ENCODE peak calls at places on chromosomes 16 and 17, in four cellular contexts. T is A549, P is fibroblast of the aortic adventitia, M is AG04450. S is an unnamed sample.

GRCh38 chr16:11200523-11201063 is 55.4 kb downstream of the SOCS1 start:
- DNase-seq in T (no peak), P (no peak), M (no peak), S (no peak)

GRCh38 chr16:57208926-57209325 is 22.8 kb downstream of the RSPRY1 start:
- DNase-seq in T (no peak), P (no peak), M (no peak), S (no peak)

GRCh38 chr17:14616508-14616907 is 315.6 kb downstream of the HS3ST3B1 start:
- DNase-seq in T (no peak), P (no peak), M (no peak), S (no peak)

GRCh38 chr16:84503751-84504395 is 586 bp downstream of the MEAK7 start:
- DNase-seq in T (peak; percentile 31), P (peak; percentile 25), M (no peak), S (no peak)

GRCh38 chr17:14150604-14151003 is 81.3 kb downstream of the COX10 start:
- DNase-seq in T (no peak), P (no peak), M (no peak), S (no peak)

GRCh38 chr16:81567987-81568748 is 123.6 kb downstream of the CMIP start:
- DNase-seq in T (peak; percentile 60), P (peak; percentile 64), M (no peak), S (peak; percentile 58)

GRCh38 chr17:80816241-80817103 is 175.2 kb upstream of the CHMP6 start:
- DNase-seq in T (no peak), P (no peak), M (no peak), S (no peak)

GRCh38 chr17:40550608-40551007 is 14.7 kb downstream of the CCR7 start:
- DNase-seq in T (peak; percentile 73), P (peak; percentile 97), M (no peak), S (peak; percentile 85)

GRCh38 chr16:88936913-88937666 is 39.9 kb downstream of the CBFA2T3 start:
- DNase-seq in T (no peak), P (no peak), M (no peak), S (no peak)

GRCh38 chr17:50174444-50174843 is 8.6 kb downstream of the SGCA start:
- DNase-seq in T (no peak), P (no peak), M (no peak), S (no peak)

GRCh38 chr16:51151951-51152663 is 1.0 kb upstream of the SALL1 start:
- DNase-seq in T (peak; percentile 16), P (peak; percentile 82), M (peak; percentile 78), S (peak; percentile 93)

GRCh38 chr17:78176548-78177025 is 8.2 kb downstream of the SYNGR2 start:
- DNase-seq in T (peak; percentile 76), P (peak; percentile 49), M (no peak), S (peak; percentile 32)

GRCh38 chr17:1431631-1432104 is 24.4 kb downstream of the CRK start:
- DNase-seq in T (no peak), P (no peak), M (no peak), S (no peak)

GRCh38 chr17:42964161-42964932 is at the start of gene AARSD1:
- DNase-seq in T (peak; percentile 98), P (peak; percentile 94), M (peak; percentile 85), S (peak; percentile 95)

GRCh38 chr17:42608692-42609181 is 437 bp downstream of the RETREG3 start:
- DNase-seq in T (no peak), P (no peak), M (no peak), S (peak; percentile 12)

GRCh38 chr17:8894673-8895578 is 27.5 kb upstream of the PIK3R6 start:
- DNase-seq in T (peak; percentile 78), P (peak; percentile 76), M (peak; percentile 8), S (peak; percentile 69)

GRCh38 chr17:48441231-48441711 is 11.3 kb upstream of the SKAP1 start:
- DNase-seq in T (no peak), P (no peak), M (no peak), S (no peak)

GRCh38 chr17:33233855-33234228 is 59.3 kb downstream of the ASIC2 start:
- DNase-seq in T (no peak), P (no peak), M (no peak), S (no peak)

GRCh38 chr16:50597563-50598255 is 49.5 kb downstream of the NKD1 start:
- DNase-seq in T (no peak), P (no peak), M (no peak), S (no peak)

GRCh38 chr17:81392909-81393654 is 2.2 kb upstream of the BAHCC1 start:
- DNase-seq in T (no peak), P (no peak), M (no peak), S (no peak)

GRCh38 chr17:75624021-75624420 is 9.2 kb upstream of the SMIM5 start:
- DNase-seq in T (no peak), P (no peak), M (no peak), S (no peak)

GRCh38 chr17:75624714-75625345 is 8.4 kb upstream of the SMIM5 start:
- DNase-seq in T (no peak), P (no peak), M (no peak), S (no peak)

GRCh38 chr17:75626496-75627038 is 6.7 kb upstream of the SMIM5 start:
- DNase-seq in T (no peak), P (no peak), M (no peak), S (no peak)

GRCh38 chr17:75627094-75627493 is 6.1 kb upstream of the SMIM5 start:
- DNase-seq in T (no peak), P (no peak), M (no peak), S (no peak)

DNA sequence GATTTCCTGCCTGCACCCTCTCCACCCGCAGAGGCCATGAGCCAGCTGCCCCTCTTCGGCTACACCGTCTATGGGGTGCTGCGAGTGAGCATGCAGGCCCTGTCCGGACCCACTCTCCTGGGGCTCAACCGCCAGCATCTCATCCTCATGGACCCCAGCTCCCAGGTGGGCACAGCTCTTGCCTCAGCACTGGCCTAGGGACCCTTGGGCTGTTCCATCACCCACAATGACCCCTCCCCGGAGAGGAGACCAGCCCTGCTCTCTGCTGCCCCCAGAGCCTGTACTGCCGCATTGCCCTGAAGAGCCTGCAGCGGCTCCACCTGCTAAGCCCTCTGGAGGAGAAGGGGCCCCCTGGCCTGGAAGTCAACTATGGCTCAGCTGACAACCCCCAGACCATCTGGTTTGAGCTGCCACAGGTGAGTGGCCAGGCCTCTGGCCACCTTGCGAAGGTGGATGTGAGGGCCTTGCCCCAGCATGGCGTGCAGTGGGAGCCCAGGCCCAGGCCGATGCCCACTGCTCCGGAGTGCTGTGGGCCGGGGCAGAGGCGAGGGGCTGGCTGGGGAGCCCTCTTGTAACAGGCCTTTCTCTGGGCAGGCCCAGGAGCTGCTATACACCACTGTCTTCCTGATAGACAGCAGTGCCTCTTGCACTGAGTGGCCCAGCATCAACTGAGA is 7.3 kb upstream of the SMIM5 start:
- DNase-seq in T (peak; percentile 37), P (peak; percentile 6), M (no peak), S (no peak)
- TF ChIP-seq CTCF in T (peak; percentile 64), P (peak; percentile 78), M (peak; percentile 69), S (peak; percentile 87)

DNA sequence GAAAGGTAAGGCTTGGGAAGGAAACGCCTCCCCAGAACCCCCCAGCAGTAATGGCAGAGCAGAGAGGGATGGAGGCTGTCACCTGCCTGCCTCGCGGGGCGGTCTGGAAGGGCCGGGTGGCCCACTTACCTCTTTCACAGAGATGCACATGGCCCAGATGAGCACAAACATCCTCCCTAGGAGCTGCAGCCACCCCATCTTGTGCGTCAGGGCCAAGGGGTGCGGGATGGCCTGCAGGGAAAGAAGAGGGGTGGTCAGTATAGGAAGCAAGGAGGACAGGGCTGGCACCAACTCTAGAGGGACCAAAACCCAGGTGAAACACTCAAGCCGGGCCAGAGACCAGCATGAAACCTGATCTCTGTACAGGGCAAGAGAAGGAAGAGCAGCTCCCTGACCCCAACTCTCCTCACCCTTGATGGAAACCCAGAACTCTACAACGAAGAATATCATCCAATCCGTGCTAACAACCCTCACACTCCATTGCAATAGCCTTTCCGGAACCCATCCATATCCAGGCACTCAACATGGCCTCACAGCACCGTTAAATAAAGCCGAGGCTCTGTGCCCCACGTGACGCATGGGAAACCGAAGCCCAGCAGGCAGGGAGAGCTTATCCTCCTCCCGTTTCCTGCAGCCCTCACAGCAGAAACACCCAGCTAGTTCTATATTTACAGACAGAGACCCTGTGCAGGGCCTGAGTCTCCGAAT is 29.6 kb downstream of the TRPV3 start:
- DNase-seq in T (no peak), P (peak; percentile 6), M (no peak), S (peak; percentile 8)
- H3K4me3 ChIP-seq in T (no peak overlapping the region), P (peak overlapping the region; percentile 9), M (no peak overlapping the region), S (no peak overlapping the region)

GRCh38 chr16:31301708-31302400 is 42.1 kb downstream of the ITGAM start:
- DNase-seq in T (peak; percentile 30), P (peak; percentile 44), M (no peak), S (no peak)

GRCh38 chr16:31298340-31298739 is 38.6 kb downstream of the ITGAM start:
- DNase-seq in T (no peak), P (no peak), M (no peak), S (no peak)

GRCh38 chr16:31295206-31295605 is 35.4 kb downstream of the ITGAM start:
- DNase-seq in T (no peak), P (no peak), M (no peak), S (no peak)

GRCh38 chr16:31297496-31297895 is 37.7 kb downstream of the ITGAM start:
- DNase-seq in T (no peak), P (no peak), M (no peak), S (no peak)

GRCh38 chr16:31298958-31299357 is 39.2 kb downstream of the ITGAM start:
- DNase-seq in T (peak; percentile 23), P (peak; percentile 4), M (no peak), S (no peak)
- TF ChIP-seq CTCF in T (peak; percentile 44), P (peak; percentile 18), M (peak; percentile 19), S (no peak)

DNA sequence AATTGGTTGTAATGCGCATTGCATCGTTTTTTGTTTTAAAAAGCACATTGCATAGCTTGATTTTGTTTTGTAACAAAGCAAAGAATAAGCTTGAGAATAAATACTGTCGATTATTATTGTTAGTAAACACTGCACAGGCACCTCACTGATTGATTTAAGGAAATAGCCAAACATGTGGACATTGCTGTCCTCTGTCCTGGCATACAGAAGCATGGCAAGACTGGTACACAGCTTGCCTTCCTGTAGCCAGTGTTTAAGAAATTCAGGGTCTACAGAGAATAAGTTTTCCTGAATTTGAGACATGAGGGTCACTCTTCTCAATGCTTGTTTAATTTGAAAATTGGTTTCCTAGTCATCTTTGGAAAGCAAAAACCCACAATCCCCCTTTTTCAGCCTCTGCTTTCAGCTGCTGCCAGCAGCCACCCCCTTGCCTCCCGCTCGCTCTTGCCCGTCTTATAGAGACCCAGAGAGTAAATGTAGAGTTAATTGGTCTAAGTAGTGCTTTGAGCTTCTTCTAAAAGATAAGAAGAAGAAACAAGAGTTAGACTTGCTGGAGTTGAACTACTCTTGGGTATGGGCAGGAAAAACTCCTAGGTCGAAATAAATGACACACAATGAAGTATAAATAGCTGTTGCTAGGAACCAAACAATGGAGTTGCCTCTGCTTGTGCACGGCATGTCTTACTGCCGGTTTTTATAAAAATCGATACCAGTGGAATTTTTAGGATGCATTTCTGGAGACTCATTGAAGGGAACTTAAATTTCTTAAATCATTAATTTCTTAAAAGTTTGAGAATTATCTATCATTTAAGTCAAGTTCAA is 116.6 kb downstream of the MRTFB start:
- DNase-seq in T (no peak), P (no peak), M (no peak), S (no peak)
- H3K4me3 ChIP-seq in T (no peak overlapping the region), P (no peak overlapping the region), M (no peak overlapping the region), S (no peak overlapping the region)

S was measured in astrocyte of the spinal cord.